ENCODE peak calls at places on chromosomes 11 and 22, in five cellular contexts. L is fibroblast of the aortic adventitia, I is thoracic aorta, N is left ventricle myocardium inferior, P is A673. V is an unnamed sample.

GRCh38 chr11:11813288-11813962 is 28.3 kb upstream of the USP47 start:
- DNase-seq in I (peak), L (peak), P (no peak), N (no peak), V (peak)

GRCh38 chr11:1153105-1153950 is 4.4 kb upstream of the MUC5AC start:
- DNase-seq in I (no peak), L (no peak), P (no peak), N (no peak), V (no peak)

GRCh38 chr11:44596541-44597276 is 31.2 kb downstream of the CD82 start:
- DNase-seq in L (no peak), N (no peak), I (no peak), P (no peak), V (no peak)

GRCh38 chr11:70528794-70529580 is 130.7 kb downstream of the CTTN start:
- DNase-seq in L (no peak), P (no peak), I (no peak), N (no peak), V (no peak)

GRCh38 chr22:27242917-27243589 is 558.5 kb downstream of the MN1 start:
- DNase-seq in N (no peak), I (no peak), L (no peak), P (no peak), V (no peak)

GRCh38 chr22:19680911-19681862 is 33.1 kb upstream of the SEPTIN5 start:
- DNase-seq in P (no peak), N (no peak), I (no peak), L (peak), V (no peak)

GRCh38 chr11:122807731-122808485 is 30.4 kb upstream of the CRTAM start:
- DNase-seq in L (no peak), I (no peak), N (no peak), P (peak), V (peak)

GRCh38 chr11:27995082-27995481 is 112.9 kb downstream of the KIF18A start:
- DNase-seq in N (no peak), P (no peak), I (no peak), L (peak), V (peak)

GRCh38 chr11:63832336-63832735 is 6.6 kb upstream of the MARK2 start:
- DNase-seq in L (no peak), N (no peak), I (no peak), P (no peak), V (no peak)

GRCh38 chr11:126790550-126790981 is 210.0 kb downstream of the KIRREL3 start:
- DNase-seq in I (no peak), L (peak), N (no peak), P (peak), V (peak)
- TF ChIP-seq CTCF in I (no peak), L (no peak), N (no peak), P (no peak), V (peak)

GRCh38 chr22:46079861-46080821 is 70.2 kb upstream of the PPARA start:
- DNase-seq in I (peak), L (peak), P (peak), N (peak), V (peak)
- H3K4me3 ChIP-seq in I (peak), L (peak), P (peak), N (peak), V (peak)

GRCh38 chr11:19311306-19312030 is 70.7 kb upstream of the E2F8 start:
- DNase-seq in P (peak), N (peak), I (peak), L (peak), V (peak)
- TF ChIP-seq CTCF in P (peak), N (peak), I (peak), L (peak), V (peak)

GRCh38 chr11:132943737-132944556 is 588.4 kb downstream of the OPCML start:
- DNase-seq in I (no peak), P (peak), L (no peak), N (no peak), V (no peak)
- H3K4me3 ChIP-seq in I (no peak), P (peak), L (no peak), N (peak), V (no peak)